ENCODE peak calls at places on chromosomes 5 and 9, in six cellular contexts. One of them, this sample, is unnamed. For H3K9me3, the result is how much of the 10 kb centered on the place peaks cover.

GRCh38 chr5:99060306-99061261 is 131.8 kb upstream of the CHD1 start:
- DNase-seq in CD8-positive, alpha-beta memory T cell: peak
- DNase-seq in PC-3: peak
- DNase-seq in body of pancreas: peak
- DNase-seq in mesenchymal stem cell: peak
- DNase-seq in fibroblast of lung: peak
- DNase-seq in this sample: peak

GRCh38 chr5:127296321-127296720 is 5.7 kb downstream of the MEGF10 start:
- DNase-seq in CD8-positive, alpha-beta memory T cell: no peak
- DNase-seq in PC-3: peak
- DNase-seq in body of pancreas: no peak
- DNase-seq in mesenchymal stem cell: peak
- DNase-seq in fibroblast of lung: peak
- DNase-seq in this sample: peak

GRCh38 chr9:124020520-124021384 is 9.2 kb downstream of the LHX2 start:
- DNase-seq in CD8-positive, alpha-beta memory T cell: no peak
- DNase-seq in PC-3: no peak
- DNase-seq in body of pancreas: no peak
- DNase-seq in mesenchymal stem cell: no peak
- DNase-seq in fibroblast of lung: no peak
- DNase-seq in this sample: no peak

GRCh38 chr5:158714049-158714448 is 385.7 kb downstream of the EBF1 start:
- DNase-seq in CD8-positive, alpha-beta memory T cell: no peak
- DNase-seq in PC-3: no peak
- DNase-seq in body of pancreas: no peak
- DNase-seq in mesenchymal stem cell: no peak
- DNase-seq in fibroblast of lung: no peak
- DNase-seq in this sample: no peak

GRCh38 chr5:96220610-96221390 is 212.2 kb downstream of the PCSK1 start:
- DNase-seq in CD8-positive, alpha-beta memory T cell: no peak
- DNase-seq in PC-3: peak
- DNase-seq in body of pancreas: no peak
- DNase-seq in mesenchymal stem cell: peak
- DNase-seq in fibroblast of lung: peak
- DNase-seq in this sample: no peak

GRCh38 chr5:97229196-97229595 is 46.1 kb upstream of the RIOK2 start:
- DNase-seq in CD8-positive, alpha-beta memory T cell: no peak
- DNase-seq in PC-3: peak
- DNase-seq in body of pancreas: no peak
- DNase-seq in mesenchymal stem cell: no peak
- DNase-seq in fibroblast of lung: no peak
- DNase-seq in this sample: no peak

GRCh38 chr5:171475551-171476035 is 56.1 kb downstream of the FGF18 start:
- DNase-seq in CD8-positive, alpha-beta memory T cell: no peak
- DNase-seq in PC-3: peak
- DNase-seq in body of pancreas: no peak
- DNase-seq in mesenchymal stem cell: no peak
- DNase-seq in fibroblast of lung: no peak
- DNase-seq in this sample: no peak

GRCh38 chr9:123378028-123378427 is 22.0 kb downstream of the CRB2 start:
- DNase-seq in CD8-positive, alpha-beta memory T cell: no peak
- DNase-seq in PC-3: no peak
- DNase-seq in body of pancreas: no peak
- DNase-seq in mesenchymal stem cell: no peak
- DNase-seq in fibroblast of lung: no peak
- DNase-seq in this sample: no peak

GRCh38 chr5:111072949-111073682 is 1.6 kb downstream of the TSLP start:
- DNase-seq in CD8-positive, alpha-beta memory T cell: peak
- DNase-seq in PC-3: no peak
- DNase-seq in body of pancreas: peak
- DNase-seq in mesenchymal stem cell: peak
- DNase-seq in fibroblast of lung: no peak
- DNase-seq in this sample: peak

GRCh38 chr9:105883847-105884246 is 189.5 kb downstream of the TMEM38B start:
- DNase-seq in CD8-positive, alpha-beta memory T cell: no peak
- DNase-seq in PC-3: no peak
- DNase-seq in body of pancreas: no peak
- DNase-seq in mesenchymal stem cell: no peak
- DNase-seq in fibroblast of lung: no peak
- DNase-seq in this sample: no peak

GRCh38 chr5:36719266-36719665 is 112.9 kb downstream of the SLC1A3 start:
- DNase-seq in CD8-positive, alpha-beta memory T cell: no peak
- DNase-seq in PC-3: no peak
- DNase-seq in body of pancreas: no peak
- DNase-seq in mesenchymal stem cell: no peak
- DNase-seq in fibroblast of lung: no peak
- DNase-seq in this sample: no peak

GRCh38 chr9:72338631-72339030 is 26.4 kb downstream of the ZFAND5 start:
- DNase-seq in CD8-positive, alpha-beta memory T cell: no peak
- DNase-seq in PC-3: no peak
- DNase-seq in body of pancreas: no peak
- DNase-seq in mesenchymal stem cell: no peak
- DNase-seq in fibroblast of lung: no peak
- DNase-seq in this sample: no peak

GRCh38 chr9:15244001-15244441 is 63.0 kb downstream of the TTC39B start:
- DNase-seq in CD8-positive, alpha-beta memory T cell: no peak
- DNase-seq in PC-3: no peak
- DNase-seq in body of pancreas: no peak
- DNase-seq in mesenchymal stem cell: no peak
- DNase-seq in fibroblast of lung: peak
- DNase-seq in this sample: no peak

GRCh38 chr9:90421786-90422185 is 220.8 kb downstream of the DIRAS2 start:
- DNase-seq in CD8-positive, alpha-beta memory T cell: no peak
- DNase-seq in PC-3: no peak
- DNase-seq in body of pancreas: no peak
- DNase-seq in mesenchymal stem cell: no peak
- DNase-seq in fibroblast of lung: no peak
- DNase-seq in this sample: peak

GRCh38 chr5:24141046-24141445 is 503.7 kb downstream of the CDH10 start:
- DNase-seq in CD8-positive, alpha-beta memory T cell: no peak
- DNase-seq in PC-3: no peak
- DNase-seq in body of pancreas: no peak
- DNase-seq in mesenchymal stem cell: no peak
- DNase-seq in fibroblast of lung: peak
- DNase-seq in this sample: peak

GRCh38 chr5:98365126-98365525 is 408.3 kb upstream of the RGMB start:
- DNase-seq in CD8-positive, alpha-beta memory T cell: no peak
- DNase-seq in PC-3: no peak
- DNase-seq in body of pancreas: no peak
- DNase-seq in mesenchymal stem cell: no peak
- DNase-seq in fibroblast of lung: peak
- DNase-seq in this sample: no peak

GRCh38 chr9:69809304-69809863 is 11.2 kb upstream of the CFAP95 start:
- DNase-seq in CD8-positive, alpha-beta memory T cell: no peak
- DNase-seq in PC-3: peak
- DNase-seq in body of pancreas: no peak
- DNase-seq in mesenchymal stem cell: peak
- DNase-seq in fibroblast of lung: peak
- DNase-seq in this sample: no peak

GRCh38 chr9:134272302-134273023 is 53.8 kb upstream of the RXRA start:
- DNase-seq in CD8-positive, alpha-beta memory T cell: no peak
- DNase-seq in PC-3: no peak
- DNase-seq in body of pancreas: no peak
- DNase-seq in mesenchymal stem cell: no peak
- DNase-seq in fibroblast of lung: no peak
- DNase-seq in this sample: no peak

GRCh38 chr5:65152131-65152530 is 329.6 kb downstream of the ADAMTS6 start:
- DNase-seq in CD8-positive, alpha-beta memory T cell: no peak
- DNase-seq in PC-3: peak
- DNase-seq in body of pancreas: no peak
- DNase-seq in mesenchymal stem cell: no peak
- DNase-seq in fibroblast of lung: peak
- DNase-seq in this sample: no peak

GRCh38 chr5:174205939-174206338 is 160.4 kb downstream of the NSG2 start:
- DNase-seq in CD8-positive, alpha-beta memory T cell: no peak
- DNase-seq in PC-3: no peak
- DNase-seq in body of pancreas: no peak
- DNase-seq in mesenchymal stem cell: no peak
- DNase-seq in fibroblast of lung: no peak
- DNase-seq in this sample: no peak

GRCh38 chr5:36728697-36729543 is 122.5 kb downstream of the SLC1A3 start:
- DNase-seq in CD8-positive, alpha-beta memory T cell: peak
- DNase-seq in PC-3: peak
- DNase-seq in body of pancreas: no peak
- DNase-seq in mesenchymal stem cell: peak
- DNase-seq in fibroblast of lung: peak
- DNase-seq in this sample: no peak

DNA sequence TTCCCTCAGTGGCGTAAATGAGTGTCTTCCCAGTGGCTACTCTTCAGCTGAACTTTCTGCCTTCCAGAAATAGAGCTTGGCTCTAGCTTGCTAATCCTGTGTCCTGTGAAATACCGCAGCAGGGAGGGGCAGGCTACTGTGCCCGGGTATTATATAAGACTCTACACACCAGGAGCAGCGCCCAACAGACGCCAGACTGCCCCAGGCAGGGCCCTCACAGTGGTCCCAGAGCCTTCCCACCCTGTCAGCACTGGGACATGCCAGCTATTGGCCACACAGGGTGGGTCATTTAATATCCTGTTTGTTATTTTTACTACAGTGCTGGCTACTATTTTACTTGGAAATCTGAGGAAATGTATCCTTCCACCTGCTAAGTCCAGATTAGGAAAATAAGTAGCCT is 121.0 kb downstream of the FEM1C start:
- DNase-seq in CD8-positive, alpha-beta memory T cell: no peak
- DNase-seq in PC-3: no peak
- DNase-seq in body of pancreas: peak
- DNase-seq in mesenchymal stem cell: no peak
- DNase-seq in fibroblast of lung: no peak
- DNase-seq in this sample: peak
- H3K4me3 ChIP-seq in CD8-positive, alpha-beta memory T cell: no peak
- H3K4me3 ChIP-seq in PC-3: no peak
- H3K4me3 ChIP-seq in body of pancreas: no peak
- H3K4me3 ChIP-seq in mesenchymal stem cell: no peak
- H3K4me3 ChIP-seq in fibroblast of lung: no peak
- H3K4me3 ChIP-seq in this sample: no peak

GRCh38 chr5:150946351-150946905 is 41.6 kb upstream of the ZNF300 start:
- DNase-seq in CD8-positive, alpha-beta memory T cell: no peak
- DNase-seq in PC-3: no peak
- DNase-seq in body of pancreas: peak
- DNase-seq in mesenchymal stem cell: no peak
- DNase-seq in fibroblast of lung: peak
- DNase-seq in this sample: no peak

GRCh38 chr5:150945947-150946346 is 41.2 kb upstream of the ZNF300 start:
- DNase-seq in CD8-positive, alpha-beta memory T cell: no peak
- DNase-seq in PC-3: no peak
- DNase-seq in body of pancreas: no peak
- DNase-seq in mesenchymal stem cell: no peak
- DNase-seq in fibroblast of lung: peak
- DNase-seq in this sample: no peak

GRCh38 chr5:150945501-150945900 is 40.7 kb upstream of the ZNF300 start:
- DNase-seq in CD8-positive, alpha-beta memory T cell: no peak
- DNase-seq in PC-3: no peak
- DNase-seq in body of pancreas: no peak
- DNase-seq in mesenchymal stem cell: no peak
- DNase-seq in fibroblast of lung: peak
- DNase-seq in this sample: no peak

DNA sequence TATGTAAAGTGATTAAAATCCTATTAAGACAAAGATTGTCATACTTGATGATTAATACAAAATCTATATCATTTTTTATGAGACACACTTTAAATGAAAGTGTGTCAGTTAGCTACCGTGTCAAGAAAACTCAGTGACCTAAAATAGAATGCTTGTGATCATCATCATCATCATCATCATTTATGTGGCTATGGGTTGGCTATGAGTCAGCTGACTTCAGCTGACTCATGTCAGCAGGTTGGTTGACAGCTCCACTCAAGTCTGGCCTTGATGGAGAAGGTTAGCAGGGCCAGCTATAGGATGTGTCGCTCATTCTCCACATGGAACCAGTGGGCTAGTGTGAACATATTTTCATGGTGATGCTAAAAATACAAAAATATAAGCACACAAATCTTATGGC is 43.8 kb upstream of the ZNF300 start:
- DNase-seq in CD8-positive, alpha-beta memory T cell: no peak
- DNase-seq in PC-3: no peak
- DNase-seq in body of pancreas: no peak
- DNase-seq in mesenchymal stem cell: no peak
- DNase-seq in fibroblast of lung: no peak
- DNase-seq in this sample: no peak
- H3K9me3 ChIP-seq in CD8-positive, alpha-beta memory T cell: under half
- H3K9me3 ChIP-seq in PC-3: half or more
- H3K9me3 ChIP-seq in body of pancreas: under half
- H3K9me3 ChIP-seq in mesenchymal stem cell: half or more
- H3K9me3 ChIP-seq in fibroblast of lung: under half
- H3K9me3 ChIP-seq in this sample: under half

DNA sequence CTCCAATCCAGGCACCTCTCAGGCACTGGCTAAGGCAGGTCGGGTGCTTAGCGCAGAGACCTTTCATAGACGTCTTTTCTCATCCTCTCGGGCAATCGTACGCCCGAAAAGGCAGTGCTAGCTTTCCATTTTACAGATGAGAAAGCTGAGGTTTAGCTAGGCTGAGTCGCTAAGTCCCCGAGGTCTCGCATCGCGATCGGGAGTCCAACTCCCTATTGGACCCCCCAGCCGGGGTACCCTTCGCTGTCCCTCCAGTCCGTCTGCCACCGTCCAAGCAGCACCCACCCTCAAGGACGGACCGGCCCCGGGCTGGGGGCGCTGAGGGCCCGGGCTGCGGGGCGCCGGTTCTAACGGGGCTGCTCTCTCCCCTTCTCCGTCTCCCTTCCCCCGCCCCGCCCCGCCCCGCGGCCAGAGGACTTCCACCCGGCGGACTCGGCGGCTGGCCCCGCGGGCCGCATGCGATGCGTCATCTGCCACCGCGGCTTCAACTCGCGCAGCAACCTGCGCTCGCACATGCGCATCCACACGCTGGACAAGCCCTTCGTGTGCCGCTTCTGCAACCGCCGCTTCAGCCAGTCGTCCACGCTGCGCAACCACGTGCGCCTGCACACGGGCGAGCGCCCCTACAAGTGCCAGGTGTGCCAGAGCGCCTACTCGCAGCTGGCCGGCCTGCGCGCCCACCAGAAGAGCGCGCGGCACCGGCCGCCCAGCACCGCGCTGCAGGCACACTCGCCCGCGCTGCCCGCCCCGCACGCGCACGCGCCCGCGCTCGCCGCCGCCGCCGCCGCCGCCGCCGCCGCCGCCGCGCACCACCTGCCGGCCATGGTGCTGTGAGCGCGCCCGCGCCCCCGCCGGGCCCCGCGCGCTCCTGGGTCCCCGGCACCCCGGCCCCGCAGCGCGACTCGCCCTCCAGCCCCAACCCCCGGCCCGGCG is 12.5 kb upstream of the EXOSC2 start:
- DNase-seq in CD8-positive, alpha-beta memory T cell: peak
- DNase-seq in PC-3: peak
- DNase-seq in body of pancreas: peak
- DNase-seq in mesenchymal stem cell: peak
- DNase-seq in fibroblast of lung: peak
- DNase-seq in this sample: peak
- H3K4me3 ChIP-seq in CD8-positive, alpha-beta memory T cell: peak
- H3K4me3 ChIP-seq in PC-3: peak
- H3K4me3 ChIP-seq in body of pancreas: peak
- H3K4me3 ChIP-seq in mesenchymal stem cell: peak
- H3K4me3 ChIP-seq in fibroblast of lung: peak
- H3K4me3 ChIP-seq in this sample: peak

DNA sequence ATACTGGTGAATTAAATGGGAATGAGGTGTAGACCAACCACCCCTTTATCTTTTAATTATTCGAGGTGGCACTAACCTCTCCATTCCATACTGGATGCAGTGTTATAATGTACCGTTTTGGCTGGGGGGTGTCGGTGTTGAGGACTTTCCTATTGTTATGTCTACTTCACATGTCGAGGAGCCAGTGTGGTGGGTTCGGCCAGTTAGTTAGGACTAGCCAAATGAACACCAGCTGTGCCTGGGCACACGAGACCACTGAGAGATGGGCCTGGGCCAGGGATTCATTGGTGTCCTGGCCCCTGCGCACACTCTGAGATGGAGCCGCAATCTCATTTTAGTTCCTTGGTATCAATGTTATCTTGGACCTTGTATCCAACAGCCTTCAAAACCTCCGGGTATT is 186.2 kb downstream of the CACNA1B start:
- DNase-seq in CD8-positive, alpha-beta memory T cell: no peak
- DNase-seq in PC-3: no peak
- DNase-seq in body of pancreas: no peak
- DNase-seq in mesenchymal stem cell: no peak
- DNase-seq in fibroblast of lung: no peak
- DNase-seq in this sample: no peak
- H3K9me3 ChIP-seq in CD8-positive, alpha-beta memory T cell: under half
- H3K9me3 ChIP-seq in PC-3: under half
- H3K9me3 ChIP-seq in body of pancreas: under half
- H3K9me3 ChIP-seq in mesenchymal stem cell: under half
- H3K9me3 ChIP-seq in fibroblast of lung: under half
- H3K9me3 ChIP-seq in this sample: under half